ENCODE peak calls at places on chromosomes 16 and 17, in four cellular contexts. One of them, this sample, is unnamed.

GRCh38 chr16:441447-441846 is 16.0 kb downstream of the RAB11FIP3 start:
- DNase-seq in GM12891: no peak
- DNase-seq in K562: no peak
- DNase-seq in GM12878: no peak
- DNase-seq in this sample: no peak

GRCh38 chr16:5490499-5490898 is 392.9 kb upstream of the EEF2KMT start:
- DNase-seq in GM12891: peak; percentile 22
- DNase-seq in K562: peak; percentile 75
- DNase-seq in GM12878: no peak
- DNase-seq in this sample: peak; percentile 13

GRCh38 chr17:63573634-63574033 is 23.4 kb downstream of the DCAF7 start:
- DNase-seq in GM12891: no peak
- DNase-seq in K562: peak; percentile 34
- DNase-seq in GM12878: no peak
- DNase-seq in this sample: no peak

GRCh38 chr16:19127674-19128131 is 13.9 kb downstream of the ITPRIPL2 start:
- DNase-seq in GM12891: no peak
- DNase-seq in K562: no peak
- DNase-seq in GM12878: peak; percentile 57
- DNase-seq in this sample: no peak

GRCh38 chr17:12316021-12316420 is 295.3 kb downstream of the MAP2K4 start:
- DNase-seq in GM12891: no peak
- DNase-seq in K562: no peak
- DNase-seq in GM12878: no peak
- DNase-seq in this sample: no peak

GRCh38 chr16:558298-559020 is 1.7 kb upstream of the PRR35 start:
- DNase-seq in GM12891: no peak
- DNase-seq in K562: no peak
- DNase-seq in GM12878: no peak
- DNase-seq in this sample: peak; percentile 40

GRCh38 chr16:86048882-86049585 is 150.1 kb downstream of the IRF8 start:
- DNase-seq in GM12891: no peak
- DNase-seq in K562: peak; percentile 38
- DNase-seq in GM12878: no peak
- DNase-seq in this sample: no peak

GRCh38 chr16:78128920-78129319 is 29.5 kb downstream of the WWOX start:
- DNase-seq in GM12891: no peak
- DNase-seq in K562: no peak
- DNase-seq in GM12878: no peak
- DNase-seq in this sample: no peak

GRCh38 chr16:55571-56136 is 2.0 kb downstream of the SNRNP25 start:
- DNase-seq in GM12891: no peak
- DNase-seq in K562: no peak
- DNase-seq in GM12878: no peak
- DNase-seq in this sample: no peak

GRCh38 chr16:85270365-85270764 is 158.1 kb upstream of the CIBAR2 start:
- DNase-seq in GM12891: no peak
- DNase-seq in K562: no peak
- DNase-seq in GM12878: no peak
- DNase-seq in this sample: no peak

GRCh38 chr16:86905302-86905701 is 327.0 kb downstream of the FOXL1 start:
- DNase-seq in GM12891: no peak
- DNase-seq in K562: no peak
- DNase-seq in GM12878: no peak
- DNase-seq in this sample: no peak

GRCh38 chr17:43723697-43724359 is 34.8 kb downstream of the SOST start:
- DNase-seq in GM12891: no peak
- DNase-seq in K562: no peak
- DNase-seq in GM12878: no peak
- DNase-seq in this sample: no peak

GRCh38 chr16:31099860-31100638 is 5.5 kb upstream of the VKORC1 start:
- DNase-seq in GM12891: no peak
- DNase-seq in K562: no peak
- DNase-seq in GM12878: no peak
- DNase-seq in this sample: no peak

GRCh38 chr17:83178533-83179201 is 99.3 kb downstream of the METRNL start:
- DNase-seq in GM12891: no peak
- DNase-seq in K562: no peak
- DNase-seq in GM12878: no peak
- DNase-seq in this sample: no peak

GRCh38 chr16:67661101-67661661 is 421 bp downstream of the PARD6A start:
- DNase-seq in GM12891: no peak
- DNase-seq in K562: no peak
- DNase-seq in GM12878: no peak
- DNase-seq in this sample: no peak

GRCh38 chr16:82523786-82524185 is 103.0 kb upstream of the CDH13 start:
- DNase-seq in GM12891: no peak
- DNase-seq in K562: no peak
- DNase-seq in GM12878: no peak
- DNase-seq in this sample: no peak

GRCh38 chr16:88303890-88304819 is 78.6 kb upstream of the ZNF469 start:
- DNase-seq in GM12891: no peak
- DNase-seq in K562: peak; percentile 24
- DNase-seq in GM12878: no peak
- DNase-seq in this sample: no peak

GRCh38 chr16:1542166-1542500 is 8.7 kb downstream of the TMEM204 start:
- DNase-seq in GM12891: no peak
- DNase-seq in K562: no peak
- DNase-seq in GM12878: no peak
- DNase-seq in this sample: no peak

GRCh38 chr17:1999557-2000251 is 25.4 kb downstream of the RTN4RL1 start:
- DNase-seq in GM12891: no peak
- DNase-seq in K562: no peak
- DNase-seq in GM12878: no peak
- DNase-seq in this sample: no peak

GRCh38 chr17:33404070-33404770 is 111.1 kb upstream of the ASIC2 start:
- DNase-seq in GM12891: no peak
- DNase-seq in K562: no peak
- DNase-seq in GM12878: no peak
- DNase-seq in this sample: no peak

GRCh38 chr16:57614546-57615343 is 13.7 kb upstream of the ADGRG1 start:
- DNase-seq in GM12891: no peak
- DNase-seq in K562: no peak
- DNase-seq in GM12878: no peak
- DNase-seq in this sample: no peak

GRCh38 chr17:69326302-69327059 is 452 bp downstream of the ABCA5 start:
- DNase-seq in GM12891: no peak
- DNase-seq in K562: no peak
- DNase-seq in GM12878: no peak
- DNase-seq in this sample: peak; percentile 2

GRCh38 chr16:79009911-79010310 is 590.6 kb downstream of the MAF start:
- DNase-seq in GM12891: no peak
- DNase-seq in K562: no peak
- DNase-seq in GM12878: no peak
- DNase-seq in this sample: no peak

GRCh38 chr17:78117027-78117981 is 11.3 kb downstream of the TMC6 start:
- DNase-seq in GM12891: no peak
- DNase-seq in K562: no peak
- DNase-seq in GM12878: no peak
- DNase-seq in this sample: no peak

GRCh38 chr16:695355-696089 is 5.3 kb upstream of the WDR24 start:
- DNase-seq in GM12891: peak; percentile 78
- DNase-seq in K562: peak; percentile 63
- DNase-seq in GM12878: no peak
- DNase-seq in this sample: no peak

GRCh38 chr16:30951785-30952184 is 2.9 kb downstream of the ORAI3 start:
- DNase-seq in GM12891: no peak
- DNase-seq in K562: no peak
- DNase-seq in GM12878: no peak
- DNase-seq in this sample: no peak

GRCh38 chr16:88656291-88656980 is 5.6 kb upstream of the CYBA start:
- DNase-seq in GM12891: no peak
- DNase-seq in K562: no peak
- DNase-seq in GM12878: no peak
- DNase-seq in this sample: no peak

GRCh38 chr17:44733753-44734152 is 25.0 kb upstream of the ADAM11 start:
- DNase-seq in GM12891: no peak
- DNase-seq in K562: no peak
- DNase-seq in GM12878: no peak
- DNase-seq in this sample: no peak

GRCh38 chr17:69523252-69523861 is 108.9 kb downstream of the MAP2K6 start:
- DNase-seq in GM12891: peak; percentile 5
- DNase-seq in K562: peak; percentile 13
- DNase-seq in GM12878: peak; percentile 55
- DNase-seq in this sample: peak; percentile 45

GRCh38 chr16:77443834-77444460 is 9.1 kb upstream of the ADAMTS18 start:
- DNase-seq in GM12891: no peak
- DNase-seq in K562: no peak
- DNase-seq in GM12878: no peak
- DNase-seq in this sample: no peak

GRCh38 chr16:47110939-47111338 is 32.8 kb downstream of the NETO2 start:
- DNase-seq in GM12891: no peak
- DNase-seq in K562: peak; percentile 24
- DNase-seq in GM12878: no peak
- DNase-seq in this sample: no peak

GRCh38 chr17:66302761-66303626 is 581 bp downstream of the PRKCA start:
- DNase-seq in GM12891: peak; percentile 15
- DNase-seq in K562: peak; percentile 56
- DNase-seq in GM12878: no peak
- DNase-seq in this sample: peak; percentile 36

GRCh38 chr17:82461827-82462524 is 3.4 kb downstream of the NARF start:
- DNase-seq in GM12891: no peak
- DNase-seq in K562: peak; percentile 72
- DNase-seq in GM12878: no peak
- DNase-seq in this sample: no peak

GRCh38 chr17:80855968-80856862 is 135.4 kb upstream of the CHMP6 start:
- DNase-seq in GM12891: peak; percentile 84
- DNase-seq in K562: peak; percentile 75
- DNase-seq in GM12878: peak; percentile 77
- DNase-seq in this sample: peak; percentile 85
- TF ChIP-seq SPI1 in GM12891: peak; percentile 12
- TF ChIP-seq SPI1 in K562: peak; percentile 5
- TF ChIP-seq SPI1 in GM12878: peak; percentile 12
- TF ChIP-seq SPI1 in this sample: no peak

GRCh38 chr17:18093616-18094408 is 6.1 kb downstream of the DRG2 start:
- DNase-seq in GM12891: no peak
- DNase-seq in K562: no peak
- DNase-seq in GM12878: no peak
- DNase-seq in this sample: no peak
- TF ChIP-seq SPI1 in GM12891: no peak
- TF ChIP-seq SPI1 in K562: no peak
- TF ChIP-seq SPI1 in GM12878: no peak
- TF ChIP-seq SPI1 in this sample: no peak

GRCh38 chr16:65319621-65320231 is 197.9 kb upstream of the CDH11 start:
- DNase-seq in GM12891: no peak
- DNase-seq in K562: no peak
- DNase-seq in GM12878: no peak
- DNase-seq in this sample: no peak

GRCh38 chr16:65315004-65315398 is 193.1 kb upstream of the CDH11 start:
- DNase-seq in GM12891: no peak
- DNase-seq in K562: no peak
- DNase-seq in GM12878: no peak
- DNase-seq in this sample: no peak

GRCh38 chr16:65318138-65318537 is 196.3 kb upstream of the CDH11 start:
- DNase-seq in GM12891: no peak
- DNase-seq in K562: no peak
- DNase-seq in GM12878: no peak
- DNase-seq in this sample: no peak

GRCh38 chr16:65314246-65315003 is 192.6 kb upstream of the CDH11 start:
- DNase-seq in GM12891: no peak
- DNase-seq in K562: no peak
- DNase-seq in GM12878: no peak
- DNase-seq in this sample: no peak

DNA sequence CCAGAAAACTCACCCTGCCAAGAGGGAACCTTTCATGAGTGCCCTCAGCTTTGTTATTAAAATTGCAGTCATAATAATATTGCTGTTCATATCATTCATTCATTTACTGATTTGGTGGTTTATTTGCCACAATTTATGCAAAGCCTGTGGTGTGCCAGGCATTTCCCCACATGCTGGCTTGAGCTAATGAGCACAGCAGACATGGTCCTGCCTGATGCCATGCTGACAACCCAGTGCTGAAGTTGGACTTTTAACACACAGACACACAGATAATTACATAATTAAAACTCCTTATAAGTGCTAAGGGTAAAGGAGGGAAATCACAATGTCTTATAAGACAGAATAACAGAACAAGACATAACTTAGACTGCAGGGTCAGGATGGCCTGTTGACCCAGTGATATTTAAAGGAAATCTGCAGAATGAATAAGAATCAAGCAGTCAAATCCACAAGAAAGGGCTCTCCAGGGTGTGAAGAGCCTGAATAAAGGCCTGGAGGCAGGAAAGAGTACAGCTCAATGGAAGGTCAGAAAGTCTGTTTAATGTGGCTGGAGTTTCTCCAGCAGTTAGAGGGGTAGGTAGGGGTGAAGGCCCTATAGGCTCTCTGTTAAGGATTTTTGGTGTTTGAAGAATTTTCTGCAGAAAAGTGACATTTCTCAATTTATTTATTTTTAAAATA is 196.9 kb upstream of the CDH11 start:
- DNase-seq in GM12891: no peak
- DNase-seq in K562: no peak
- DNase-seq in GM12878: no peak
- DNase-seq in this sample: no peak
- TF ChIP-seq SPI1 in GM12891: no peak
- TF ChIP-seq SPI1 in K562: no peak
- TF ChIP-seq SPI1 in GM12878: no peak
- TF ChIP-seq SPI1 in this sample: no peak

GRCh38 chr16:52873997-52874500 is 178.6 kb downstream of the CHD9NB start:
- DNase-seq in GM12891: no peak
- DNase-seq in K562: no peak
- DNase-seq in GM12878: no peak
- DNase-seq in this sample: no peak
- TF ChIP-seq SPI1 in GM12891: no peak
- TF ChIP-seq SPI1 in K562: no peak
- TF ChIP-seq SPI1 in GM12878: no peak
- TF ChIP-seq SPI1 in this sample: no peak

DNA sequence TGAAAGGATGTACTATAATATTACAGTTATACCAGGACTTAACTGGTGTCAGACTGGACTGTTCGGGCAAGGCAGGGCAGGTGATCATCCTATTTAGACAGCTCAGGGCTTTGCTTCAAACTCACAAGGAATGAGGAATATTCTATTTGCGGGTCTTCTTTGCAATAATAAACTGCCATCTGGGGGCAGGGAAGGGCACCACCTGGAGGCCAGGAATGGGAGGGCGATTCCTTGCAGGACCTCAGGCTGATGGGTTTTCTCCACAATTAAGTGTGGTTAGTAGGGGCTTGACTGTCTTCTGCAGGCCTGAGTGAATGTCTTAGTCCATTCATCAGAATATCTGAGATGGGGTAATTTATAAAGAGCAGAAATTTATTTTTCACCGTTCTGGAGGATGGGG is 424.1 kb downstream of the CA10 start:
- DNase-seq in GM12891: no peak
- DNase-seq in K562: no peak
- DNase-seq in GM12878: no peak
- DNase-seq in this sample: no peak
- TF ChIP-seq SPI1 in GM12891: no peak
- TF ChIP-seq SPI1 in K562: no peak
- TF ChIP-seq SPI1 in GM12878: no peak
- TF ChIP-seq SPI1 in this sample: no peak

GRCh38 chr16:29745126-29745852 is 501 bp downstream of the C16orf54 start:
- DNase-seq in GM12891: peak; percentile 59
- DNase-seq in K562: no peak
- DNase-seq in GM12878: no peak
- DNase-seq in this sample: peak; percentile 63
- TF ChIP-seq SPI1 in GM12891: peak; percentile 88
- TF ChIP-seq SPI1 in K562: no peak
- TF ChIP-seq SPI1 in GM12878: peak; percentile 89
- TF ChIP-seq SPI1 in this sample: peak; percentile 97

This sample was measured in HL-60.